ENCODE peak calls at places on chromosomes 13 and 19, in eight cellular contexts. U is tibial nerve, I is A549, G is IMR-90, D is pancreas, L is colonic mucosa, X is upper lobe of right lung, K is fibroblast of the aortic adventitia. R is an unnamed sample.
A peak's percentile ranks its signal among the peaks of the same experiment; 100 is the strongest.

GRCh38 chr13:100707818-100708740 is 33.5 kb upstream of the TMTC4 start:
- DNase-seq in U (no peak), I (no peak), G (no peak), D (no peak), L (no peak), X (no peak), K (peak; percentile 45), R (no peak)

GRCh38 chr19:35940839-35941238 is 4.7 kb downstream of the LRFN3 start:
- DNase-seq in U (no peak), I (no peak), G (no peak), D (no peak), L (no peak), X (no peak), K (no peak), R (no peak)

GRCh38 chr19:28823338-28823961 is 389.5 kb downstream of the UQCRFS1 start:
- DNase-seq in U (no peak), I (no peak), G (no peak), D (no peak), L (no peak), X (no peak), K (no peak), R (no peak)

GRCh38 chr13:54660277-54660676 is 1631.7 kb downstream of the OLFM4 start:
- DNase-seq in U (no peak), I (no peak), G (no peak), D (no peak), L (no peak), X (no peak), K (no peak), R (no peak)

GRCh38 chr19:44356383-44357111 is at the start of gene ZNF112:
- DNase-seq in U (peak; percentile 82), I (peak; percentile 98), G (peak; percentile 91), D (peak; percentile 92), L (peak; percentile 94), X (peak; percentile 92), K (peak; percentile 95), R (peak; percentile 96)

GRCh38 chr13:95180513-95181245 is 120.6 kb downstream of the ABCC4 start:
- DNase-seq in U (no peak), I (peak; percentile 33), G (no peak), D (no peak), L (peak; percentile 25), X (no peak), K (peak; percentile 10), R (peak; percentile 53)

GRCh38 chr19:35155441-35155840 is 906 bp downstream of the FXYD5 start:
- DNase-seq in U (no peak), I (no peak), G (no peak), D (no peak), L (no peak), X (no peak), K (no peak), R (no peak)

GRCh38 chr19:34787059-34787824 is 14.2 kb upstream of the ZNF599 start:
- DNase-seq in U (no peak), I (no peak), G (no peak), D (no peak), L (no peak), X (no peak), K (no peak), R (no peak)

GRCh38 chr19:7648265-7649014 is 11.5 kb downstream of the STXBP2 start:
- DNase-seq in U (no peak), I (no peak), G (no peak), D (no peak), L (no peak), X (no peak), K (no peak), R (no peak)

GRCh38 chr13:100254002-100254401 is 165.1 kb downstream of the PCCA start:
- DNase-seq in U (no peak), I (peak; percentile 2), G (no peak), D (no peak), L (no peak), X (no peak), K (peak; percentile 12), R (no peak)

GRCh38 chr13:52744842-52745241 is 5.2 kb upstream of the CNMD start:
- DNase-seq in U (no peak), I (no peak), G (no peak), D (no peak), L (no peak), X (no peak), K (no peak), R (no peak)

GRCh38 chr19:57099199-57099661 is 20.6 kb upstream of the USP29 start:
- DNase-seq in U (peak; percentile 28), I (peak; percentile 42), G (peak; percentile 35), D (peak; percentile 39), L (peak; percentile 55), X (peak; percentile 82), K (peak; percentile 7), R (peak; percentile 88)

GRCh38 chr19:44809856-44810554 is 1.1 kb downstream of the BCAM start:
- DNase-seq in U (no peak), I (no peak), G (no peak), D (no peak), L (no peak), X (no peak), K (no peak), R (no peak)

DNA sequence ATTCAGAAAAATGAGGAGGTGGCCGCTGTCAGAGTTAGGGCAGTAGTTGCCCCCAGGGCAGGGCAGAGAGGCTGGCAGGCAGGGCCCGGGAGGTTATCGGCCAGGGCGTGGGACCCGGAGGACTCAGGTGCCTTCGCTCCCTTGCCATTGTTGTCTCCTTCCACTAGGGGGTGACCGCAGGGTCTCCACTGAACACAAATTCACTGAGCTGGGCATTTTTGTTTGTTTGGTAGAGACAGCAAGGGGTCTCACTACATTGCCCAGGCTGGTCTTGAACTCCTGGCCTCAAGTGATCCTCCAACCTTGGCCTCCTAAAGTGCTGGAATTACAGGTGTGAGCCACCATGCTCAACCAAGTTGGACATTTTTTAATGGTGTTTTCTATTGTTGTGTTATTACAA is 25.1 kb downstream of the CARS2 start:
- DNase-seq in U (no peak), I (peak; percentile 42), G (no peak), D (no peak), L (no peak), X (no peak), K (no peak), R (no peak)
- TF ChIP-seq CTCF in U (peak; percentile 24), I (peak; percentile 33), G (peak; percentile 38), D (no peak), L (no peak), X (peak; percentile 41), K (peak; percentile 56), R (peak; percentile 30)

GRCh38 chr13:23460309-23460708 is 26.8 kb upstream of the SACS start:
- DNase-seq in U (no peak), I (no peak), G (no peak), D (no peak), L (no peak), X (no peak), K (no peak), R (no peak)

GRCh38 chr13:23458972-23459371 is 25.5 kb upstream of the SACS start:
- DNase-seq in U (no peak), I (no peak), G (no peak), D (no peak), L (no peak), X (no peak), K (no peak), R (no peak)

GRCh38 chr13:23456437-23456836 is 22.9 kb upstream of the SACS start:
- DNase-seq in U (no peak), I (no peak), G (peak; percentile 28), D (no peak), L (no peak), X (no peak), K (no peak), R (no peak)

GRCh38 chr13:23453132-23453531 is 19.6 kb upstream of the SACS start:
- DNase-seq in U (no peak), I (no peak), G (no peak), D (no peak), L (no peak), X (no peak), K (no peak), R (no peak)

GRCh38 chr13:23455401-23456185 is 22.1 kb upstream of the SACS start:
- DNase-seq in U (no peak), I (no peak), G (no peak), D (no peak), L (no peak), X (no peak), K (no peak), R (no peak)
- TF ChIP-seq CTCF in U (no peak), I (no peak), G (no peak), D (no peak), L (no peak), X (no peak), K (no peak), R (no peak)

GRCh38 chr13:77274126-77274525 is 52.8 kb downstream of the MYCBP2 start:
- DNase-seq in U (no peak), I (no peak), G (no peak), D (no peak), L (no peak), X (no peak), K (no peak), R (no peak)
- TF ChIP-seq CTCF in U (no peak), I (no peak), G (peak; percentile 4), D (no peak), L (no peak), X (no peak), K (no peak), R (no peak)

GRCh38 chr13:73835138-73835721 is 299.0 kb downstream of the KLF12 start:
- DNase-seq in U (no peak), I (peak; percentile 30), G (peak; percentile 56), D (no peak), L (no peak), X (no peak), K (peak; percentile 66), R (no peak)
- TF ChIP-seq CTCF in U (peak; percentile 73), I (peak; percentile 56), G (peak; percentile 63), D (peak; percentile 59), L (peak; percentile 38), X (peak; percentile 66), K (peak; percentile 56), R (peak; percentile 75)

GRCh38 chr13:30904043-30904442 is 2.0 kb upstream of the MEDAG start:
- DNase-seq in U (no peak), I (no peak), G (peak; percentile 52), D (no peak), L (no peak), X (no peak), K (peak; percentile 41), R (no peak)

GRCh38 chr13:30898070-30898469 is 8.0 kb upstream of the MEDAG start:
- DNase-seq in U (no peak), I (no peak), G (no peak), D (no peak), L (no peak), X (no peak), K (no peak), R (no peak)

GRCh38 chr13:30900952-30901749 is 4.9 kb upstream of the MEDAG start:
- DNase-seq in U (no peak), I (no peak), G (no peak), D (no peak), L (no peak), X (no peak), K (no peak), R (no peak)

GRCh38 chr13:30895773-30896172 is 10.3 kb upstream of the MEDAG start:
- DNase-seq in U (peak; percentile 74), I (no peak), G (peak; percentile 92), D (no peak), L (no peak), X (no peak), K (peak; percentile 94), R (peak; percentile 67)

GRCh38 chr13:30898721-30899188 is 7.3 kb upstream of the MEDAG start:
- DNase-seq in U (peak; percentile 67), I (peak; percentile 13), G (peak; percentile 98), D (no peak), L (no peak), X (no peak), K (peak; percentile 96), R (no peak)
- TF ChIP-seq CTCF in U (no peak), I (no peak), G (peak; percentile 28), D (no peak), L (no peak), X (no peak), K (no peak), R (no peak)